ENCODE peak calls at places on chromosomes 7 and 10, in seven cellular contexts. P is GM23338, S is OCI-LY7, I is hepatocyte, H is SK-N-SH, K is HCT116, V is MM.1S. O is an unnamed sample.

GRCh38 chr10:49096890-49097445 is 18.4 kb downstream of the VSTM4 start:
- DNase-seq in H (no peak), P (no peak), K (no peak), I (no peak), S (no peak), V (no peak), O (no peak)

GRCh38 chr10:79319372-79319771 is 27.9 kb upstream of the PPIF start:
- DNase-seq in P (no peak), I (no peak), S (no peak), V (no peak), H (no peak), K (no peak), O (no peak)

GRCh38 chr10:34886906-34887615 is 72.0 kb upstream of the PARD3 start:
- DNase-seq in P (no peak), H (no peak), V (no peak), I (no peak), K (no peak), S (no peak), O (no peak)

GRCh38 chr7:100696123-100696521 is 2.1 kb upstream of the GIGYF1 start:
- DNase-seq in P (no peak), I (no peak), V (no peak), S (no peak), H (no peak), K (no peak), O (no peak)

GRCh38 chr10:87750001-87750651 is 67.9 kb downstream of the ATAD1 start:
- DNase-seq in P (no peak), V (no peak), I (no peak), K (no peak), H (no peak), S (no peak), O (no peak)

GRCh38 chr10:26031300-26031699 is 97.3 kb downstream of the MYO3A start:
- DNase-seq in H (no peak), V (no peak), S (no peak), K (no peak), P (no peak), I (no peak), O (no peak)

GRCh38 chr10:20334559-20334958 is 518.3 kb downstream of the PLXDC2 start:
- DNase-seq in K (no peak), I (no peak), H (no peak), V (no peak), S (no peak), P (no peak), O (no peak)

GRCh38 chr7:55413442-55413841 is 48.3 kb downstream of the LANCL2 start:
- DNase-seq in K (no peak), P (no peak), V (no peak), H (no peak), I (no peak), S (no peak), O (no peak)

GRCh38 chr7:74053589-74054186 is 25.7 kb downstream of the ELN start:
- DNase-seq in V (no peak), I (no peak), K (no peak), P (no peak), H (no peak), S (no peak), O (no peak)

GRCh38 chr7:74057216-74057925 is 26.2 kb upstream of the LIMK1 start:
- DNase-seq in S (no peak), V (no peak), I (no peak), H (no peak), P (no peak), K (no peak), O (no peak)

GRCh38 chr7:74057987-74058386 is 25.6 kb upstream of the LIMK1 start:
- DNase-seq in K (no peak), P (no peak), V (no peak), I (no peak), S (no peak), H (no peak), O (no peak)

GRCh38 chr7:74058486-74058885 is 25.1 kb upstream of the LIMK1 start:
- DNase-seq in S (no peak), I (no peak), K (no peak), H (no peak), V (no peak), P (no peak), O (no peak)

GRCh38 chr7:74056096-74056915 is 27.3 kb upstream of the LIMK1 start:
- DNase-seq in P (no peak), S (no peak), K (no peak), H (no peak), I (no peak), V (no peak), O (no peak)
- H3K9me2 ChIP-seq in P (no peaks in the 10 kb centered on the region), S (no peaks in the 10 kb centered on the region), K (no peaks in the 10 kb centered on the region), H (no peaks in the 10 kb centered on the region), I (no peaks in the 10 kb centered on the region), V (no peaks in the 10 kb centered on the region), O (no peaks in the 10 kb centered on the region)

DNA sequence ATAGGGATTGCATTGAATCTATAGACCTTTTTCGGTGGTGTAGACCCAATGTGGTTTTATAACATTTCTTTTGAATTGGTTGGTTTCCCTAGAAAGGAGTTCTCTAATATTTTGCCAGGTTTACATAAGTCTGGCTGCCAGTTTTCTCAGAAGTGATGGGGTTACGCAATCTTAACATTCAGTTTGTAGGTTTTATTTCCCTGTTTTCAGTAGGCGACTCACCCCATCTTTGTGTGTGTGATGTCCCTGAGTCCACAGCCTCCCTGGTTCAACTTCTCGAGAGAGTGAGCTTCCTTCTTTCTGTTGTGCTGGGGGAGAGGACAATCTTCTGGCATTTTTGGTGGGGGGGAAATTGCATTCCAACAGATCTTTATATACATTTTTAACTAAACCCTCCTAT is 9.6 kb upstream of the KIF5B start:
- DNase-seq in K (no peak), V (no peak), I (peak; percentile 25), S (no peak), P (no peak), H (no peak), O (no peak)
- H3K4me3 ChIP-seq in K (no peak overlapping the region), V (no peak overlapping the region), I (no peak overlapping the region), S (no peak overlapping the region), P (no peak overlapping the region), H (no peak overlapping the region), O (no peak overlapping the region)

GRCh38 chr10:124094419-124094785 is 1.0 kb upstream of the CHST15 start:
- DNase-seq in S (no peak), K (no peak), V (peak; percentile 34), H (no peak), P (no peak), I (no peak), O (no peak)

GRCh38 chr10:124093076-124093773 is at the start of gene CHST15:
- DNase-seq in K (peak; percentile 74), P (peak; percentile 85), S (peak; percentile 69), I (peak; percentile 77), V (peak; percentile 86), H (peak; percentile 73), O (no peak)

GRCh38 chr10:124096494-124096893 is 3.1 kb upstream of the CHST15 start:
- DNase-seq in K (no peak), V (no peak), I (no peak), H (no peak), P (no peak), S (no peak), O (no peak)

GRCh38 chr10:124092270-124093075 is 925 bp downstream of the CHST15 start:
- DNase-seq in K (no peak), H (peak; percentile 80), P (peak; percentile 82), V (peak; percentile 93), S (peak; percentile 81), I (peak; percentile 68), O (no peak)

GRCh38 chr10:124095096-124095495 is 1.7 kb upstream of the CHST15 start:
- DNase-seq in S (peak; percentile 46), P (no peak), I (no peak), V (no peak), H (no peak), K (no peak), O (no peak)
- H3K4me2 ChIP-seq in S (peak overlapping the region; percentile 85), P (no peak overlapping the region), I (no peak overlapping the region), V (peak overlapping the region; percentile 85), H (no peak overlapping the region), K (no peak overlapping the region), O (no peak overlapping the region)

GRCh38 chr10:5576780-5577472 is 52.2 kb downstream of the CALML3 start:
- DNase-seq in I (no peak), P (no peak), V (no peak), H (no peak), K (no peak), S (no peak), O (no peak)

GRCh38 chr10:5575144-5575481 is 50.4 kb downstream of the CALML3 start:
- DNase-seq in I (no peak), P (no peak), H (no peak), S (no peak), K (no peak), V (no peak), O (no peak)

GRCh38 chr10:5575482-5576153 is 50.9 kb downstream of the CALML3 start:
- DNase-seq in K (no peak), H (no peak), V (no peak), P (no peak), I (peak; percentile 61), S (peak; percentile 30), O (no peak)

GRCh38 chr10:5574642-5575131 is 49.9 kb downstream of the CALML3 start:
- DNase-seq in I (peak; percentile 63), P (no peak), H (no peak), K (no peak), S (no peak), V (no peak), O (no peak)

GRCh38 chr10:5576154-5576748 is 51.5 kb downstream of the CALML3 start:
- DNase-seq in P (no peak), S (no peak), K (no peak), V (no peak), H (no peak), I (no peak), O (no peak)
- H3K9me2 ChIP-seq in P (no peaks in the 10 kb centered on the region), S (no peaks in the 10 kb centered on the region), K (no peaks in the 10 kb centered on the region), V (no peaks in the 10 kb centered on the region), H (no peaks in the 10 kb centered on the region), I (no peaks in the 10 kb centered on the region), O (no peaks in the 10 kb centered on the region)

GRCh38 chr7:98879198-98879988 is 1.1 kb downstream of the TRRAP start:
- DNase-seq in K (peak; percentile 27), V (peak; percentile 98), H (peak; percentile 52), I (peak; percentile 77), S (peak; percentile 96), P (peak; percentile 51), O (peak; percentile 84)
- H3K4me3 ChIP-seq in K (peak overlapping the region; percentile 98), V (peak overlapping the region; percentile 94), H (peak overlapping the region; percentile 75), I (peak overlapping the region; percentile 94), S (peak overlapping the region; percentile 97), P (peak overlapping the region; percentile 92), O (peak overlapping the region; percentile 99)

DNA sequence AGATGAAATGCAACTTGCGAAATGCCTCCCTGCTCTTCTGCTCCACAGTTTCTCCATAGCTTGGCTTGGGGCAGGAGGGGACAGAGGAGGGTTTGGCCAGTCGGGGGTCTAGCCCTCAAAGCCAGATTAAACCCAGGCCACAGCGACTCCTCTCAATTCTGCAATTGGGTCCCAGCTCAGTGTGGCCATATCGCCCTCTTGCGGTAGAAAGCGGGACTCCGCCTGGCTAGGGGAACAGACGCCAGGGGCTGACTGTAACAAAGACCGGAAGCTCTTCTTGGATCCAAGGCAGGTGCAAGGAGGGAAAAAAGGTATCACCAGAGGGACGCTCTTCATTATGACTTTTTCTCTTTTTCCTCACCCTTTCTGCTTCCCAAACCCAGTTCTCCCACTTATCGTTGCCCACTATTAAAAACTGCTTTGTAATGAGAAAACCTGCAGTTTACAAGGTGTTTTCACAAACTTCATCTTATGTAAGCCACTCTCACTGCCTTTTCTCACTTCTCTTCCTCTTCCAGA is 36.6 kb upstream of the TNPO3 start:
- DNase-seq in I (peak; percentile 85), H (peak; percentile 91), K (peak; percentile 54), V (peak; percentile 91), S (peak; percentile 86), P (peak; percentile 93), O (peak; percentile 94)
- H3K4me2 ChIP-seq in I (no peak overlapping the region), H (no peak overlapping the region), K (peak overlapping the region; percentile 2), V (peak overlapping the region; percentile 36), S (peak overlapping the region; percentile 11), P (no peak overlapping the region), O (no peak overlapping the region)

GRCh38 chr10:98410759-98411158 is 4.2 kb downstream of the PYROXD2 start:
- DNase-seq in S (no peak), I (no peak), K (no peak), H (no peak), V (no peak), P (no peak), O (no peak)
- H3K9me2 ChIP-seq in S (no peaks in the 10 kb centered on the region), I (no peaks in the 10 kb centered on the region), K (no peaks in the 10 kb centered on the region), H (no peaks in the 10 kb centered on the region), V (no peaks in the 10 kb centered on the region), P (no peaks in the 10 kb centered on the region), O (no peaks in the 10 kb centered on the region)

O was measured in Karpas-422.